ENCODE peak calls at places on chromosomes 5 and 9, in seven cellular contexts. W is activated T-cell treated with anti-CD3 and anti-CD28 coated beads for 24 hours, H is HuH-7, D is progenitor cell of endocrine pancreas, Z is HTR-8/SVneo, R is stromal cell of bone marrow, F is iPS-NIHi11. X is an unnamed sample.

GRCh38 chr9:99138424-99139284 is 33.7 kb downstream of the TGFBR1 start:
- DNase-seq in R (no peak), F (no peak), Z (no peak), W (no peak), D (no peak), H (no peak), X (no peak)

GRCh38 chr5:150295172-150295611 is 5.6 kb upstream of the CAMK2A start:
- DNase-seq in D (no peak), R (no peak), H (no peak), F (no peak), Z (peak), W (no peak), X (peak)

GRCh38 chr5:174166231-174167079 is 120.9 kb downstream of the NSG2 start:
- DNase-seq in R (no peak), H (no peak), D (no peak), F (no peak), Z (no peak), W (no peak), X (no peak)

GRCh38 chr5:56656816-56657740 is 158.3 kb upstream of the MAP3K1 start:
- DNase-seq in R (no peak), W (no peak), Z (no peak), D (no peak), H (no peak), F (no peak), X (no peak)

GRCh38 chr5:159316519-159317383 is 13.5 kb downstream of the IL12B start:
- DNase-seq in H (peak), Z (peak), W (peak), D (no peak), R (no peak), F (peak), X (peak)

GRCh38 chr5:16726538-16726946 is 109.7 kb upstream of the RETREG1 start:
- DNase-seq in R (no peak), H (no peak), F (no peak), W (no peak), Z (no peak), D (no peak), X (peak)

GRCh38 chr5:3389471-3390026 is 206.1 kb upstream of the IRX1 start:
- DNase-seq in D (no peak), F (no peak), H (no peak), R (no peak), Z (no peak), W (no peak), X (no peak)

GRCh38 chr5:59790399-59791130 is 103.0 kb downstream of the PDE4D start:
- DNase-seq in R (no peak), D (no peak), H (no peak), W (no peak), Z (no peak), F (no peak), X (no peak)

GRCh38 chr5:134989291-134989830 is 21.7 kb downstream of the CATSPER3 start:
- DNase-seq in Z (no peak), F (no peak), W (no peak), R (peak), H (no peak), D (no peak), X (no peak)

GRCh38 chr5:111961867-111962266 is 204.9 kb upstream of the NREP start:
- DNase-seq in D (no peak), Z (no peak), R (no peak), H (no peak), W (no peak), F (no peak), X (no peak)

GRCh38 chr5:160379485-160379884 is 9.1 kb upstream of the C1QTNF2 start:
- DNase-seq in Z (no peak), F (no peak), R (no peak), H (no peak), D (no peak), W (no peak), X (no peak)

GRCh38 chr5:1801061-1801953 is at the start of gene NDUFS6:
- DNase-seq in H (peak), Z (peak), D (peak), F (peak), W (peak), R (no peak), X (peak)

X was measured in RPMI8226.